ENCODE peak calls at places on chromosomes 11 and 22, in six cellular contexts. F is A549, D is OCI-LY7, E is Peyer's patch, N is cardiac muscle cell, U is right atrium auricular region. M is an unnamed sample. For H3K4me1, the result is how much of the 10 kb centered on the place peaks cover.

GRCh38 chr11:112163875-112164521 is at the start of gene IL18:
- DNase-seq in E (peak), N (peak), F (peak), D (no peak), U (no peak), M (peak)

GRCh38 chr22:17732251-17732854 is 41.9 kb downstream of the BID start:
- DNase-seq in N (no peak), E (no peak), F (no peak), D (no peak), U (no peak), M (no peak)

GRCh38 chr22:17974703-17975372 is 49.5 kb downstream of the MICAL3 start:
- DNase-seq in U (no peak), N (no peak), F (no peak), D (no peak), E (no peak), M (no peak)

GRCh38 chr11:72718101-72718501 is 34.1 kb downstream of the ARAP1 start:
- DNase-seq in E (no peak), U (no peak), F (no peak), D (no peak), N (no peak), M (peak)

GRCh38 chr11:57219021-57219627 is 17.9 kb downstream of the APLNR start:
- DNase-seq in E (no peak), F (no peak), U (peak), N (no peak), D (no peak), M (no peak)

GRCh38 chr11:102794382-102794781 is 3.6 kb downstream of the MMP1 start:
- DNase-seq in E (no peak), F (peak), D (peak), U (no peak), N (peak), M (no peak)

GRCh38 chr11:126281245-126281644 is 1.6 kb upstream of the TIRAP start:
- DNase-seq in F (no peak), N (peak), D (no peak), E (no peak), U (no peak), M (no peak)

GRCh38 chr11:108322666-108323065 is 99.8 kb downstream of the ATM start:
- DNase-seq in D (no peak), E (no peak), N (no peak), U (no peak), F (no peak), M (no peak)

GRCh38 chr11:64767344-64768299 is 7.8 kb upstream of the PYGM start:
- DNase-seq in E (peak), D (peak), F (peak), U (peak), N (peak), M (peak)

GRCh38 chr11:77619576-77620198 is 17.9 kb downstream of the CLNS1A start:
- DNase-seq in U (no peak), E (no peak), F (peak), N (peak), D (peak), M (no peak)

GRCh38 chr11:79237111-79237510 is 203.7 kb downstream of the TENM4 start:
- DNase-seq in E (no peak), F (no peak), U (no peak), D (no peak), N (no peak), M (no peak)

GRCh38 chr22:37898441-37899181 is 7.5 kb upstream of the MICALL1 start:
- DNase-seq in E (no peak), F (peak), U (no peak), N (peak), D (no peak), M (no peak)

GRCh38 chr11:91396243-91397133 is 828.1 kb upstream of the FAT3 start:
- DNase-seq in D (no peak), U (no peak), E (no peak), F (peak), N (no peak), M (no peak)

GRCh38 chr22:45320326-45320976 is 10.7 kb downstream of the FAM118A start:
- DNase-seq in E (no peak), U (peak), N (no peak), F (no peak), D (no peak), M (peak)

GRCh38 chr11:18617688-18618340 is 16.3 kb downstream of the SPTY2D1 start:
- DNase-seq in D (no peak), E (no peak), N (no peak), F (no peak), U (no peak), M (no peak)

GRCh38 chr11:102573851-102574250 is 43.3 kb upstream of the MMP7 start:
- DNase-seq in F (peak), N (no peak), D (no peak), E (no peak), U (no peak), M (no peak)

GRCh38 chr11:68890490-68891231 is 13.0 kb downstream of the MRPL21 start:
- DNase-seq in U (peak), E (peak), N (no peak), F (no peak), D (no peak), M (peak)

GRCh38 chr11:43508511-43508918 is 149.8 kb downstream of the TTC17 start:
- DNase-seq in F (peak), E (peak), N (no peak), U (no peak), D (no peak), M (no peak)

GRCh38 chr22:23140385-23140784 is 1.4 kb downstream of the RSPH14 start:
- DNase-seq in U (no peak), F (no peak), N (no peak), E (no peak), D (no peak), M (no peak)
- H3K4me1 ChIP-seq in U (under half), F (under half), N (under half), E (under half), D (half or more), M (under half)

GRCh38 chr11:46352063-46352841 is 5.0 kb downstream of the DGKZ start:
- DNase-seq in D (peak), F (peak), N (peak), U (no peak), E (no peak), M (peak)
- H3K4me1 ChIP-seq in D (under half), F (under half), N (under half), U (half or more), E (under half), M (under half)

GRCh38 chr22:29914991-29915390 is 32.0 kb downstream of the MTMR3 start:
- DNase-seq in D (no peak), E (no peak), U (no peak), F (no peak), N (no peak), M (no peak)
- H3K4me1 ChIP-seq in D (under half), E (under half), U (half or more), F (half or more), N (under half), M (under half)

GRCh38 chr22:41948142-41948541 is 1.2 kb upstream of the CENPM start:
- DNase-seq in F (no peak), E (no peak), U (no peak), D (no peak), N (no peak), M (no peak)

GRCh38 chr22:41951898-41952474 is at the start of gene SMIM45:
- DNase-seq in E (no peak), F (no peak), D (peak), N (peak), U (no peak), M (no peak)

GRCh38 chr22:41947181-41948080 is 479 bp upstream of the CENPM start:
- DNase-seq in D (peak), E (no peak), N (no peak), F (no peak), U (no peak), M (no peak)

GRCh38 chr22:41946360-41947180 is at the start of gene CENPM:
- DNase-seq in N (peak), F (peak), E (peak), D (peak), U (peak), M (peak)

GRCh38 chr22:41949297-41949965 is 2.5 kb upstream of the CENPM start:
- DNase-seq in U (no peak), F (no peak), E (no peak), N (no peak), D (peak), M (no peak)
- H3K4me1 ChIP-seq in U (under half), F (under half), E (under half), N (under half), D (half or more), M (under half)

GRCh38 chr11:12757416-12757815 is 83.2 kb downstream of the TEAD1 start:
- DNase-seq in N (no peak), F (no peak), E (no peak), U (no peak), D (no peak), M (no peak)
- H3K4me1 ChIP-seq in N (under half), F (half or more), E (under half), U (under half), D (under half), M (under half)

GRCh38 chr11:61356701-61357100 is 5.0 kb downstream of the CYB561A3 start:
- DNase-seq in F (no peak), U (no peak), E (peak), N (no peak), D (peak), M (no peak)
- H3K4me1 ChIP-seq in F (under half), U (under half), E (under half), N (under half), D (half or more), M (under half)

DNA sequence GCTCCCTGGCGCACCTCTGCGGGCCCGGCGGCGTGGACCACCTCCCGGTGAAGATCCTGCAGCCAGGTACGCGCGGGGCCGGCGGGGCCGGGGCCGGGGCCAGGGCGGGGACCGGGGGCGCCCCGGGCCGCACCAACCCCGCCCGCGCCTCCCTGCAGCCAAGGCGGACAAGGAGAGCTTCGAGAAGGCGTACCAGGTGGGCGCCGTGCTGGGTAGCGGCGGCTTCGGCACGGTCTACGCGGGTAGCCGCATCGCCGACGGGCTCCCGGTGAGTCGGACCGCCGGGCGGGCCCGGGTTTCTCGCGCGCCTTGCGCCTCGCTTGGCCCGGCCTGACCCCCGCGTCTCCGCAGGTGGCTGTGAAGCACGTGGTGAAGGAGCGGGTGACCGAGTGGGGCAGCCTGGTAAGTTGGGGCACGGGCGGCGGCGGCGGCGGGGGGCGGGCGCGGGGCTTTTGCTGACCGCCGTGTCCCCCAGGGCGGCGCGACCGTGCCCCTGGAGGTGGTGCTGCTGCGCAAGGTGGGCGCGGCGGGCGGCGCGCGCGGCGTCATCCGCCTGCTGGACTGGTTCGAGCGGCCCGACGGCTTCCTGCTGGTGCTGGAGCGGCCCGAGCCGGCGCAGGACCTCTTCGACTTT is 512 bp downstream of the PIM3 start:
- DNase-seq in U (no peak), N (peak), F (peak), E (peak), D (peak), M (peak)
- H3K4me1 ChIP-seq in U (half or more), N (under half), F (under half), E (under half), D (under half), M (under half)

GRCh38 chr22:23142546-23143105 is 836 bp upstream of the RSPH14 start:
- DNase-seq in D (no peak), N (no peak), U (no peak), F (no peak), E (no peak), M (no peak)
- H3K4me1 ChIP-seq in D (half or more), N (under half), U (under half), F (under half), E (under half), M (under half)

DNA sequence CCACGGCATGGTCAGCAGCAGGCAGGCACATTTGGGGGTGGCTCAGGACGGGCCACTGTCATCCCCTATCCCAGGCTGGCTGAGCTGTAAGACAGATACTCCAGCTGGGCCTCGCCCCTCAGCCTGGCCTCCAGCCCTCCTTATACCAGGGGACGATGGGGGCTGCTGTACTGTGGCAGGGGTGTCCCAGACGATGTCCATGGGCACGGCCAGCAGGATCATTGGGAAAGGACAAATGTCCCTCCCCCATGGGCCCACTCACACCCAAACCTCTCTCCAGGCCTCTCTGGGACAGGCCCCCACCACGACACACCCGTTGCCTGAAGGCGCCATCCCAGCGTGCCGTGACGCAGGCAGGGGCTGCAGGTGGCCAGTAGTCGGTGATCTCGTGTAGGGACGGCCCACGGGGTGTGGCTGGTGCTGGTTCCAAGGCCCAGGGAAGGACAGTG is 1.5 kb upstream of the IL17REL start:
- DNase-seq in N (no peak), F (no peak), E (peak), U (no peak), D (no peak), M (peak)
- H3K4me1 ChIP-seq in N (under half), F (under half), E (under half), U (under half), D (under half), M (under half)

GRCh38 chr22:23763579-23764331 is 965 bp downstream of the C22orf15 start:
- DNase-seq in F (no peak), D (peak), N (peak), U (no peak), E (peak), M (peak)

GRCh38 chr22:23767303-23767672 is 484 bp downstream of the CHCHD10 start:
- DNase-seq in N (no peak), D (no peak), U (no peak), E (no peak), F (no peak), M (peak)

GRCh38 chr22:23767673-23768548 is at the start of gene CHCHD10:
- DNase-seq in U (peak), F (peak), E (peak), N (peak), D (peak), M (peak)

GRCh38 chr22:23762866-23763578 is at the start of gene C22orf15:
- DNase-seq in U (no peak), F (no peak), D (no peak), E (no peak), N (no peak), M (no peak)

DNA sequence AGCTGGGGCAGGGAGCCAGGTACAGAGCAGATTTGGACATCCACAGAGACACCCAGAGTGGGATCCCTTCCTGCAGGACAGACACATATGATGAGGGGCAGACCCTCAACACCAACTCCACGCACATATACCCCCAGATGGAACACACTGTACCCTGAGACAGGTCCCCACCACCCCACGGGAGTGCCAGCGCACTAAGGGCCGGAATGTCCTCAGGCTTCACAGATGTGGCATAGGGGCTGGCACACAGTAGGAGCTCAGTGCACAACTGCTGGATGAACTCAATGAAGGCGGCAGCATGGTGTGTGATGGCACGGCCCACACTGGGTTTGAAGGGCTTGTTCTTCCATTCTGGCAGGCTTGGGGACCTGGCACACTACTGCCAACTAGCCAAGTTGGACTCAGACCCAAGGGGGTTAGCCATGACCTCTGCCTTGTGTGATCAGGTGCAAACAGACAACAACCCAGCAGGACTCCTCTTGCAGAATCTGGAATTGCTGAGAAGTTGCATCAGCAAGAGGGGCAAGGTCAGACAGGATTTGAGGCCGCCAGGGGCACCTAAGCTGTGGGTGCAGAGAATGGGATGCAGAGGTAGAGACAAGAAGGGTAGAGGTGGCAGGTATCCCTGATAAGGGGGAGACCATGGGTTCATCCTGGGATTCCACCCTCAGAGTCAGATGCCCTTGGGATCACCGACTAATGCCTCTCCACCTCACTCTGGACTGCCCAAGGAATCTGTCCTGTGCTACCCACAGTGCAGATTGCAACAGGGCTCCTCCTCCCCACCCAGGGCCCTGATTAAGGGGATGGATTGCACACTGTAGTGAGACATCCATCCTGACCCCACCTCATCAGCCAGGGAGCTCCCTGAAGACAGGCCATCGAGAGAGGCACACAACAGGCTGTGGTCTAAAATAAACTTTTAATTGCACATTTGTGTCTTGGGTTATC is 2.4 kb downstream of the C22orf15 start:
- DNase-seq in E (no peak), N (no peak), F (no peak), U (no peak), D (no peak), M (no peak)
- H3K4me1 ChIP-seq in E (under half), N (under half), F (under half), U (half or more), D (half or more), M (under half)

M was measured in right cardiac atrium.